ENCODE peak calls at places on chromosome 18, in six cellular contexts. N is upper lobe of right lung, X is fibroblast of mammary gland, Q is astrocyte of the spinal cord, D is BJ, U is spleen. P is an unnamed sample.

GRCh38 chr18:44170208-44170880 is 510.3 kb upstream of the SETBP1 start:
- DNase-seq in N (no peak), X (no peak), Q (peak; percentile 30), D (no peak), U (no peak), P (no peak)

GRCh38 chr18:32775628-32776027 is 2.8 kb upstream of the KLHL14 start:
- DNase-seq in N (no peak), X (no peak), Q (no peak), D (no peak), U (no peak), P (no peak)

GRCh38 chr18:48321121-48321520 is 88.1 kb downstream of the ZBTB7C start:
- DNase-seq in N (peak; percentile 22), X (no peak), Q (no peak), D (no peak), U (peak; percentile 44), P (no peak)

GRCh38 chr18:23935804-23936203 is 78.8 kb upstream of the TTC39C start:
- DNase-seq in N (no peak), X (no peak), Q (no peak), D (no peak), U (no peak), P (peak; percentile 51)

GRCh38 chr18:63098014-63098981 is 221.3 kb downstream of the BCL2 start:
- DNase-seq in N (no peak), X (no peak), Q (no peak), D (no peak), U (no peak), P (peak; percentile 98)

GRCh38 chr18:42113529-42114191 is 158.6 kb downstream of the PIK3C3 start:
- DNase-seq in N (no peak), X (peak; percentile 33), Q (peak; percentile 67), D (peak; percentile 17), U (no peak), P (peak; percentile 42)

GRCh38 chr18:35344736-35345459 is 678 bp upstream of the ZNF24 start:
- DNase-seq in N (no peak), X (no peak), Q (no peak), D (no peak), U (peak; percentile 79), P (no peak)

GRCh38 chr18:78979682-78980278 is at the start of gene SALL3:
- DNase-seq in N (no peak), X (no peak), Q (no peak), D (no peak), U (no peak), P (no peak)

GRCh38 chr18:21000667-21001066 is 110.9 kb downstream of the ROCK1 start:
- DNase-seq in N (no peak), X (peak; percentile 37), Q (no peak), D (no peak), U (no peak), P (no peak)

GRCh38 chr18:7844017-7844416 is 276.9 kb downstream of the PTPRM start:
- DNase-seq in N (no peak), X (peak; percentile 53), Q (no peak), D (no peak), U (no peak), P (no peak)

GRCh38 chr18:32802606-32803451 is 30.0 kb upstream of the KLHL14 start:
- DNase-seq in N (no peak), X (no peak), Q (no peak), D (no peak), U (no peak), P (no peak)

GRCh38 chr18:58091099-58091611 is 47.1 kb downstream of the NEDD4L start:
- DNase-seq in N (no peak), X (no peak), Q (no peak), D (no peak), U (no peak), P (no peak)

GRCh38 chr18:43970656-43971055 is 693.4 kb upstream of the SYT4 start:
- DNase-seq in N (no peak), X (peak; percentile 38), Q (no peak), D (no peak), U (no peak), P (no peak)

GRCh38 chr18:79570266-79571201 is 109.1 kb upstream of the CTDP1 start:
- DNase-seq in N (no peak), X (peak; percentile 28), Q (peak; percentile 87), D (no peak), U (peak; percentile 27), P (no peak)

GRCh38 chr18:58761970-58762780 is 90.9 kb downstream of the MALT1 start:
- DNase-seq in N (no peak), X (no peak), Q (no peak), D (no peak), U (peak; percentile 77), P (no peak)

GRCh38 chr18:70555046-70555445 is 266.2 kb downstream of the SOCS6 start:
- DNase-seq in N (no peak), X (no peak), Q (no peak), D (no peak), U (no peak), P (no peak)

GRCh38 chr18:74316257-74317180 is 880 bp downstream of the C18orf63 start:
- DNase-seq in N (no peak), X (peak; percentile 52), Q (peak; percentile 67), D (peak; percentile 78), U (no peak), P (no peak)

GRCh38 chr18:71598374-71598773 is 945.8 kb downstream of the CBLN2 start:
- DNase-seq in N (no peak), X (no peak), Q (no peak), D (no peak), U (no peak), P (no peak)

GRCh38 chr18:13501896-13502295 is 224.5 kb downstream of the FAM210A start:
- DNase-seq in N (no peak), X (no peak), Q (no peak), D (no peak), U (no peak), P (no peak)

GRCh38 chr18:41624461-41624860 is 330.6 kb upstream of the PIK3C3 start:
- DNase-seq in N (no peak), X (no peak), Q (no peak), D (no peak), U (no peak), P (no peak)

GRCh38 chr18:46097853-46098615 is at the start of gene ATP5F1A:
- DNase-seq in N (peak; percentile 92), X (peak; percentile 77), Q (peak; percentile 87), D (no peak), U (peak; percentile 96), P (peak; percentile 72)

GRCh38 chr18:7873316-7873715 is 306.2 kb downstream of the PTPRM start:
- DNase-seq in N (no peak), X (no peak), Q (no peak), D (no peak), U (no peak), P (no peak)

GRCh38 chr18:49851624-49852023 is 38.3 kb upstream of the ACAA2 start:
- DNase-seq in N (no peak), X (no peak), Q (no peak), D (no peak), U (no peak), P (no peak)

GRCh38 chr18:44802508-44802907 is 121.8 kb downstream of the SETBP1 start:
- DNase-seq in N (no peak), X (peak; percentile 54), Q (peak; percentile 45), D (no peak), U (no peak), P (no peak)

GRCh38 chr18:48917579-48918101 is 33.1 kb downstream of the SMAD7 start:
- DNase-seq in N (peak; percentile 63), X (no peak), Q (no peak), D (no peak), U (no peak), P (no peak)

GRCh38 chr18:23231340-23232021 is 96.2 kb downstream of the CABLES1 start:
- DNase-seq in N (no peak), X (peak; percentile 98), Q (peak; percentile 92), D (peak; percentile 92), U (no peak), P (peak; percentile 36)

GRCh38 chr18:48740846-48741485 is 202.1 kb downstream of the CTIF start:
- DNase-seq in N (no peak), X (no peak), Q (no peak), D (no peak), U (no peak), P (no peak)

DNA sequence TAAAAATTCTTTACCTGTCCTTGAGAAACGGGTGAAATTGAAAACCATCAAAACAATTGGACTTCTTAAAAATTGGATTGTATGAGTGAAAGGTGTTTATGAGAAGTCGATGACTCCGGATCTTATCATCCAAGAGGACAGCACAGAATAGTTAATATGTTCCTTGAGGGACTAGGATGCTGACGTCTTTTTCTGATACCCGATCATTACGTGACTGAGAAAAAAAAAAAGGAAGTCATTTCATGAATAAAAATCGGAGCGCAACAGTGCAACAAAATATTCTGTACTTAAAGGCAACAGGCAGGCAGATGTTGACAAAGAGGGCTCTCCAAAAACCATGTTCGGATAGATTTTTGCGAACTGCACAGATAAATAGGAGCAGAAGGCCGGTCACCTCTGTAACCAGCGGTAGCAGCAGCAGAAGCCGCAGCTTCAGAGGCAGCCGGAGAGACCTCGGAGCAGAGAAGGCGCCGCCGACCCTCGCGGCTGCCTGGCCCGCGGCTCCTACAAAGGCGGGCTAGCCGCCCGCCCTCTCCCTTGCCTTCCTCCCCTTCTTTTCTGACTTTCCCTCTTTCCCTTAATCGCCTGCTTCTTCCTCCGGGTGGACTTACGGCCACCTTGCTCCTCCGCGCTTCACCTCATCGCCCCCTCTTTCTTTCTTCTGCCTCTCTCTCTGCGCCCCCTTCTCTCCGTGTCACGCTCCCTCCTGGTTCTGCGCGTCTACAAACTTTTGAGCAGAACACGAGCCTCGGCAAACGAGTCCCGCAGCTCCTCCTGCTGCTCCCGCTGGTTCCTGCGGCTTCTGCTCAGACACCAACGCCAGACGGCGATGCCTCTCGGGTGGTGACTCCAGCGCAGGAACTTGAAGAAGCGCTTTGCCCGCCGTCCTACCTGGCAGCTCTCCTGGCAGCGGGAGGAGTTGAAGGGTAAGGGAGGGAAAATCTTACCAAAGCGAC is at the start of gene ADCYAP1:
- DNase-seq in N (no peak), X (no peak), Q (no peak), D (no peak), U (no peak), P (no peak)
- H3K4me3 ChIP-seq in N (no peak within 1 kb of the TSS), X (no peak within 1 kb of the TSS), Q (no peak within 1 kb of the TSS), D (no peak within 1 kb of the TSS), U (no peak within 1 kb of the TSS), P (no peak within 1 kb of the TSS)

GRCh38 chr18:2672410-2672809 is 16.9 kb downstream of the SMCHD1 start:
- DNase-seq in N (no peak), X (no peak), Q (no peak), D (no peak), U (no peak), P (no peak)

DNA sequence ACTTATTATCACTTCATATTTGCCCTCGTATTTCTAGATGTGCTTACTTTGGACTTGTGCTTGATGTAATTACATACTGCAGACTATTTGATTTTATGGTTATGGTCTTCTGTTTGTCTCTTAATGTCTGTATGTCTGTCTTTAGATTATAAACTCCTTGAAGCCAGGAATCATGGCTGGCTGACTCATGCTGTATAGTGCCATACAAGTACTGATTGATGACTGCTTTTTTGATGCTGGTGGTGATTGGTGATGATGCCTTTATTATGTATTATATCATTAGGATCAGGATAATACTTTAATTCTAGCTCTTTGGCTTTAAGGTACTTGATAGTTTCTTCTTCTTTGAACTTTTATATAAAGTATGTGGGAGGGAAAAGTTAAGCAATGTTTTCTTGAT is 17.3 kb downstream of the SMCHD1 start:
- DNase-seq in N (no peak), X (no peak), Q (no peak), D (no peak), U (no peak), P (no peak)
- H3K4me3 ChIP-seq in N (no peak overlapping the region), X (no peak overlapping the region), Q (no peak overlapping the region), D (no peak overlapping the region), U (no peak overlapping the region), P (no peak overlapping the region)

GRCh38 chr18:12432196-12432595 is 24.5 kb downstream of the PRELID3A start:
- DNase-seq in N (no peak), X (no peak), Q (no peak), D (no peak), U (peak; percentile 59), P (no peak)
- H3K4me3 ChIP-seq in N (no peak overlapping the region), X (no peak overlapping the region), Q (no peak overlapping the region), D (no peak overlapping the region), U (no peak overlapping the region), P (no peak overlapping the region)

GRCh38 chr18:22172594-22173049 is 3.2 kb downstream of the GATA6 start:
- DNase-seq in N (no peak), X (no peak), Q (no peak), D (no peak), U (no peak), P (no peak)
- H3K4me3 ChIP-seq in N (peak overlapping the region; percentile 45), X (no peak overlapping the region), Q (peak overlapping the region; percentile 50), D (no peak overlapping the region), U (peak overlapping the region; percentile 86), P (no peak overlapping the region)

P was measured in Jurkat, Clone E6-1.